ENCODE peak calls at places on chromosomes 6 and 20, in ten cellular contexts. I is GM23338; D is GM13977; N is D341Med; F is Right ventricle myocardium superior; W is endodermal cell; M is CD4-positive, CD25-positive, alpha-beta regulatory T cell; J is cardiac fibroblast; B is BJ; E is retina. T is an unnamed sample.

GRCh38 chr6:67952121-67952520 is 683.0 kb upstream of the ADGRB3 start:
- DNase-seq in I (no peak), D (no peak), N (no peak), F (no peak), W (no peak), M (no peak), J (peak; percentile 57), B (peak; percentile 1), E (no peak), T (no peak)

GRCh38 chr6:15877245-15877644 is 214.4 kb upstream of the DTNBP1 start:
- DNase-seq in I (no peak), D (no peak), N (no peak), F (no peak), W (no peak), M (no peak), J (no peak), B (no peak), E (no peak), T (no peak)

GRCh38 chr20:23397961-23398360 is 23.3 kb downstream of the NAPB start:
- DNase-seq in I (no peak), D (no peak), N (no peak), F (no peak), W (no peak), M (peak; percentile 43), J (peak; percentile 66), B (no peak), E (no peak), T (no peak)

GRCh38 chr6:148200302-148200701 is 142.3 kb upstream of the SASH1 start:
- DNase-seq in I (peak; percentile 24), D (no peak), N (no peak), F (no peak), W (no peak), M (no peak), J (no peak), B (no peak), E (peak; percentile 31), T (no peak)

GRCh38 chr6:42163941-42164340 is 9.2 kb upstream of the GUCA1A start:
- DNase-seq in I (peak; percentile 52), D (no peak), N (no peak), F (no peak), W (no peak), M (no peak), J (no peak), B (peak; percentile 13), E (no peak), T (no peak)

GRCh38 chr6:170199716-170200115 is 91.2 kb downstream of the DLL1 start:
- DNase-seq in I (no peak), D (no peak), N (no peak), F (no peak), W (no peak), M (no peak), J (no peak), B (no peak), E (no peak), T (no peak)

GRCh38 chr6:73017473-73017872 is 207.8 kb downstream of the KHDC1L start:
- DNase-seq in I (no peak), D (no peak), N (no peak), F (no peak), W (no peak), M (no peak), J (no peak), B (no peak), E (no peak), T (no peak)

GRCh38 chr6:74578339-74578738 is 627.5 kb downstream of the COL12A1 start:
- DNase-seq in I (no peak), D (no peak), N (no peak), F (no peak), W (no peak), M (no peak), J (peak; percentile 35), B (peak; percentile 77), E (no peak), T (no peak)

GRCh38 chr6:137869781-137870180 is 2.7 kb downstream of the TNFAIP3 start:
- DNase-seq in I (no peak), D (no peak), N (no peak), F (no peak), W (no peak), M (no peak), J (no peak), B (no peak), E (no peak), T (no peak)

T was measured in transverse colon.